ENCODE peak calls at places on chromosomes 13 and 19, in ten cellular contexts. Q, E, O, H, F, N, P, X, C and K are unnamed samples. For H3K27me3 and H3K4me1, the result is how much of the 10 kb centered on the place peaks cover.

GRCh38 chr13:111166882-111167281 is 51.8 kb downstream of the ARHGEF7 start:
- DNase-seq in Q (no peak), E (no peak), O (no peak), H (no peak), F (no peak), N (no peak), P (no peak), X (no peak), C (no peak), K (no peak)

GRCh38 chr19:18418725-18419194 is 438 bp upstream of the SSBP4 start:
- DNase-seq in Q (no peak), E (no peak), O (no peak), H (peak), F (no peak), N (no peak), P (no peak), X (peak), C (no peak), K (peak)

GRCh38 chr13:60267498-60268202 is 103.9 kb upstream of the DIAPH3 start:
- DNase-seq in Q (no peak), E (no peak), O (no peak), H (no peak), F (no peak), N (peak), P (no peak), X (no peak), C (peak), K (no peak)

GRCh38 chr19:57363734-57364181 is 407 bp downstream of the TRAPPC2B start:
- DNase-seq in Q (no peak), E (no peak), O (no peak), H (no peak), F (no peak), N (peak), P (no peak), X (no peak), C (peak), K (no peak)

GRCh38 chr13:29195459-29195858 is 375.3 kb downstream of the MTUS2 start:
- DNase-seq in Q (no peak), E (no peak), O (no peak), H (no peak), F (no peak), N (no peak), P (no peak), X (no peak), C (no peak), K (no peak)

GRCh38 chr19:50383852-50384684 is at the start of gene POLD1:
- DNase-seq in Q (peak), E (peak), O (peak), H (peak), F (peak), N (peak), P (peak), X (peak), C (peak), K (peak)

GRCh38 chr19:48819366-48819816 is 8.6 kb upstream of the BCAT2 start:
- DNase-seq in Q (no peak), E (peak), O (peak), H (peak), F (peak), N (peak), P (peak), X (no peak), C (peak), K (peak)

GRCh38 chr13:85693889-85694511 is 105.2 kb downstream of the SLITRK6 start:
- DNase-seq in Q (peak), E (no peak), O (no peak), H (no peak), F (no peak), N (peak), P (no peak), X (no peak), C (peak), K (no peak)

GRCh38 chr13:106738279-106738678 is 170.3 kb upstream of the ARGLU1 start:
- DNase-seq in Q (no peak), E (no peak), O (no peak), H (no peak), F (no peak), N (no peak), P (no peak), X (no peak), C (no peak), K (no peak)

GRCh38 chr13:50358221-50358620 is 343.0 kb downstream of the KCNRG start:
- DNase-seq in Q (no peak), E (no peak), O (no peak), H (no peak), F (no peak), N (no peak), P (no peak), X (peak), C (no peak), K (no peak)

GRCh38 chr19:40990972-40991381 is at the start of gene CYP2B6:
- DNase-seq in Q (no peak), E (no peak), O (no peak), H (no peak), F (no peak), N (no peak), P (no peak), X (no peak), C (no peak), K (no peak)

GRCh38 chr19:719081-719512 is 10.4 kb downstream of the PALM start:
- DNase-seq in Q (no peak), E (no peak), O (peak), H (no peak), F (peak), N (no peak), P (no peak), X (no peak), C (peak), K (peak)

GRCh38 chr19:40416918-40417713 is 3.9 kb upstream of the PRX start:
- DNase-seq in Q (no peak), E (no peak), O (no peak), H (no peak), F (peak), N (no peak), P (peak), X (no peak), C (peak), K (no peak)

GRCh38 chr13:39317284-39317683 is 279.0 kb downstream of the NHLRC3 start:
- DNase-seq in Q (no peak), E (no peak), O (peak), H (no peak), F (peak), N (no peak), P (no peak), X (no peak), C (peak), K (peak)

GRCh38 chr19:3700242-3701032 is at the start of gene PIP5K1C:
- DNase-seq in Q (peak), E (peak), O (peak), H (no peak), F (peak), N (peak), P (peak), X (peak), C (peak), K (peak)

GRCh38 chr13:35600137-35600536 is 123.6 kb upstream of the MAB21L1 start:
- DNase-seq in Q (no peak), E (no peak), O (no peak), H (no peak), F (no peak), N (no peak), P (no peak), X (no peak), C (no peak), K (no peak)

GRCh38 chr19:31340059-31341025 is 8.9 kb downstream of the TSHZ3 start:
- DNase-seq in Q (no peak), E (no peak), O (peak), H (no peak), F (no peak), N (peak), P (no peak), X (no peak), C (peak), K (no peak)

GRCh38 chr13:21971662-21972635 is 301.1 kb downstream of the FGF9 start:
- DNase-seq in Q (no peak), E (no peak), O (no peak), H (no peak), F (no peak), N (no peak), P (no peak), X (no peak), C (peak), K (no peak)

GRCh38 chr13:59728896-59729545 is 434.7 kb downstream of the DIAPH3 start:
- DNase-seq in Q (no peak), E (no peak), O (no peak), H (no peak), F (no peak), N (no peak), P (no peak), X (no peak), C (no peak), K (no peak)

GRCh38 chr19:47152632-47153031 is 22.0 kb downstream of the SAE1 start:
- DNase-seq in Q (no peak), E (no peak), O (no peak), H (no peak), F (no peak), N (peak), P (no peak), X (no peak), C (no peak), K (no peak)

GRCh38 chr19:49497047-49497789 is 984 bp downstream of the RPS11 start:
- DNase-seq in Q (no peak), E (no peak), O (no peak), H (no peak), F (peak), N (peak), P (peak), X (peak), C (peak), K (no peak)

GRCh38 chr13:23630349-23631093 is 60.3 kb downstream of the TNFRSF19 start:
- DNase-seq in Q (no peak), E (no peak), O (no peak), H (no peak), F (no peak), N (peak), P (no peak), X (peak), C (no peak), K (no peak)

GRCh38 chr13:87234981-87235380 is 436.2 kb upstream of the SLITRK5 start:
- DNase-seq in Q (no peak), E (no peak), O (no peak), H (no peak), F (no peak), N (no peak), P (no peak), X (no peak), C (peak), K (no peak)

GRCh38 chr19:50492303-50493052 is 15.8 kb upstream of the GARIN5A start:
- DNase-seq in Q (no peak), E (no peak), O (no peak), H (no peak), F (no peak), N (no peak), P (no peak), X (no peak), C (no peak), K (no peak)

GRCh38 chr13:41458187-41458938 is 1.0 kb downstream of the RGCC start:
- DNase-seq in Q (no peak), E (no peak), O (no peak), H (no peak), F (peak), N (peak), P (peak), X (no peak), C (peak), K (no peak)

GRCh38 chr13:113013303-113013702 is 44.3 kb downstream of the MCF2L start:
- DNase-seq in Q (no peak), E (peak), O (no peak), H (no peak), F (no peak), N (peak), P (peak), X (no peak), C (no peak), K (no peak)

GRCh38 chr13:66809496-66809895 is 420.6 kb downstream of the PCDH9 start:
- DNase-seq in Q (no peak), E (no peak), O (no peak), H (no peak), F (no peak), N (no peak), P (no peak), X (peak), C (no peak), K (no peak)

GRCh38 chr19:23882493-23882892 is 32.2 kb upstream of the ZNF726 start:
- DNase-seq in Q (no peak), E (no peak), O (no peak), H (no peak), F (no peak), N (peak), P (peak), X (no peak), C (no peak), K (no peak)

GRCh38 chr19:17511724-17512573 is 500 bp downstream of the PGLS start:
- DNase-seq in Q (peak), E (peak), O (peak), H (peak), F (peak), N (peak), P (peak), X (peak), C (peak), K (peak)

GRCh38 chr13:32645854-32646253 is 59.6 kb downstream of the PDS5B start:
- DNase-seq in Q (no peak), E (no peak), O (no peak), H (no peak), F (no peak), N (no peak), P (no peak), X (no peak), C (no peak), K (no peak)

GRCh38 chr13:28451482-28452217 is 43.3 kb downstream of the FLT1 start:
- DNase-seq in Q (no peak), E (no peak), O (no peak), H (no peak), F (no peak), N (no peak), P (no peak), X (no peak), C (peak), K (peak)

GRCh38 chr13:79289557-79289956 is 116.5 kb downstream of the RBM26 start:
- DNase-seq in Q (no peak), E (no peak), O (no peak), H (no peak), F (no peak), N (no peak), P (no peak), X (no peak), C (no peak), K (no peak)

GRCh38 chr19:1507763-1508506 is 4.9 kb downstream of the ADAMTSL5 start:
- DNase-seq in Q (peak), E (peak), O (peak), H (peak), F (peak), N (peak), P (peak), X (peak), C (peak), K (peak)

GRCh38 chr19:42048992-42049391 is 21.0 kb downstream of the GRIK5 start:
- DNase-seq in Q (no peak), E (no peak), O (no peak), H (no peak), F (no peak), N (no peak), P (no peak), X (no peak), C (no peak), K (no peak)

GRCh38 chr19:39341720-39342604 is at the start of gene SAMD4B:
- DNase-seq in Q (peak), E (peak), O (peak), H (peak), F (peak), N (peak), P (peak), X (peak), C (peak), K (peak)

GRCh38 chr19:39345956-39346355 is 3.7 kb downstream of the SAMD4B start:
- DNase-seq in Q (no peak), E (no peak), O (no peak), H (no peak), F (no peak), N (no peak), P (no peak), X (no peak), C (no peak), K (no peak)

GRCh38 chr19:39339636-39340035 is 2.6 kb upstream of the SAMD4B start:
- DNase-seq in Q (no peak), E (no peak), O (no peak), H (no peak), F (no peak), N (no peak), P (no peak), X (no peak), C (no peak), K (no peak)

GRCh38 chr19:39341122-39341719 is 1.0 kb upstream of the SAMD4B start:
- DNase-seq in Q (no peak), E (no peak), O (peak), H (no peak), F (peak), N (peak), P (peak), X (no peak), C (peak), K (peak)

DNA sequence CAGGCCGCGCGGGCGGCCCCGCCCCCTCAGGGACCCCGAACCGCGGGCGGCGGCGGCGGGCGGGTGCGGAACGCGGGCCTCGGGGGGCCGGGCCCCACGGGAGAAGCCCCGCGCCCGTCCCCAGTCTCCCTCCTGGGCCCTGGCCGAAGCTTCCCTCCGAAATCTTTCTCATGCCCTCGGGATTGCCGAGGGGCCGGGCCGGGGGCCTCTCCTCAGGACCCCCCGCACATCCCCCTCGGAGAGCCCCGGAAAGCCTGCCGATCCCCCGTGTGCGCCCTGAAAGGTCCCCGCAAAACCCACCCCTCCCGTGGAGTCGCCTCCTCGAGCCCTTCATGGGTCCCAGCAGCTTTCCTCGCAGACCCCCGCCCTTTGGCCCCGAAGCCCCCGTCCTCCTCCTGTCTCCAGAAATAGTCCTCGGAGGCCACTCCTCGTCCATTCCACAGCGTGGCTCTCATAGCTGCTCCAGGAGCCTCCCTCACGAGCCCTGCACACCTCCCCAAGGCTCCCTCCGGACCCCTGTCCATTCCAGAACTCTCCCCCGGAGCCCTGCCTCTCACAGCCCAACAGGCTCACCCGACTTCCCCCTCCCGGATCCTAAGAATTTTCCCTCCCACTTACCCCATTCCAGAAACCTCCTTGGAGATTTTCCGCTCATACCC is 555 bp downstream of the SAMD4B start:
- DNase-seq in Q (no peak), E (no peak), O (peak), H (no peak), F (no peak), N (peak), P (no peak), X (no peak), C (peak), K (no peak)
- H3K27me3 ChIP-seq in Q (under half), E (under half), O (under half), H (under half), F (under half), N (under half), P (under half), X (under half), C (under half), K (under half)

GRCh38 chr19:4821265-4821664 is 10.2 kb downstream of the TICAM1 start:
- DNase-seq in Q (no peak), E (no peak), O (no peak), H (no peak), F (no peak), N (no peak), P (no peak), X (no peak), C (no peak), K (no peak)
- H3K4me1 ChIP-seq in Q (under half), E (under half), O (under half), H (under half), F (under half), N (under half), P (under half), X (under half), C (under half), K (under half)

GRCh38 chr19:15562861-15563260 is 52.2 kb upstream of the CYP4F8 start:
- DNase-seq in Q (no peak), E (peak), O (no peak), H (no peak), F (no peak), N (no peak), P (no peak), X (peak), C (peak), K (no peak)

GRCh38 chr19:15562145-15562544 is 52.9 kb upstream of the CYP4F8 start:
- DNase-seq in Q (no peak), E (no peak), O (no peak), H (no peak), F (no peak), N (no peak), P (no peak), X (no peak), C (no peak), K (no peak)

GRCh38 chr19:15563931-15564330 is 51.1 kb upstream of the CYP4F8 start:
- DNase-seq in Q (no peak), E (peak), O (no peak), H (no peak), F (no peak), N (no peak), P (no peak), X (no peak), C (no peak), K (no peak)

GRCh38 chr19:15564534-15565168 is 50.4 kb upstream of the CYP4F8 start:
- DNase-seq in Q (no peak), E (no peak), O (no peak), H (no peak), F (no peak), N (no peak), P (no peak), X (no peak), C (no peak), K (no peak)

GRCh38 chr19:15563325-15563794 is 51.7 kb upstream of the CYP4F8 start:
- DNase-seq in Q (no peak), E (peak), O (peak), H (no peak), F (peak), N (no peak), P (peak), X (no peak), C (peak), K (no peak)
- H3K4me3 ChIP-seq in Q (no peak), E (no peak), O (no peak), H (no peak), F (no peak), N (no peak), P (no peak), X (no peak), C (no peak), K (no peak)

DNA sequence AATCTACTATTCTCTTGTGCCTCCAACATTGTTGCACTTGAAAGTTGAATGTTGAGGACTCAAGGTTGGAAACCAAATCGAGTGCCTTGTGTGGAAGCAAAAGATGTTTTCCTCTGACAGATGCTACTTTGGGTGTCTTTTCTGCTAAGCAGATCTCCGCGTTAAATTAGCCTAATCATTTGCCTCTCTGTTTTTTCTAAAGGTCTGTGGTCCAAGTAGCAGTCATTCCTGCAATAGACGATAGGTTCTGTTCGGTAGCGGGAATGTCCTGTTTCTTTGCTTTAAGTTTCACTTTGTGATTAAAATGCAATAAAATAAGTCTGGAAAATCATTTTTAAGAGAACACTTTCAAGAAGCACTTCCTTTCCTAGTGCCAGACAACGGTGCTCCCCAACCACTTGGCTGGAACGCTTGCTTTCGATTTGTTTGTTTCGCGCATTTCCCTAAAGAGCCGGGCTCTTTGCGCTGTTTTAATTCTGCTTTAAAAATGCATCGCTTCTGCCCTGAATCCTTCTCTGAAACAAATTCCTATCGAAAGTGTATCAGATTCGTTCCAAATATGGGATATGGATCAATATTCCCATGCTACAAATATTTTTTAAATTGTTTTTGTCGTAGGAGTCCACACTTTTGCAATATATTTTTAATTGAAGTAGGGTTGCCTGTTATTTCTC is 14.1 kb downstream of the ZIC2 start:
- DNase-seq in Q (no peak), E (no peak), O (no peak), H (no peak), F (no peak), N (no peak), P (no peak), X (no peak), C (no peak), K (no peak)
- H3K27me3 ChIP-seq in Q (under half), E (under half), O (under half), H (half or more), F (half or more), N (half or more), P (half or more), X (under half), C (half or more), K (half or more)